ENCODE peak calls at places on chromosome 10, in nine cellular contexts. S, J, V, R, W, T, K, L and D are unnamed samples.

GRCh38 chr10:87973635-87974034 is 110.2 kb downstream of the PTEN start:
- DNase-seq in S (no peak), J (peak), V (no peak), R (no peak), W (no peak), T (no peak), K (no peak), L (no peak), D (no peak)

GRCh38 chr10:44682516-44682915 is 228.6 kb upstream of the TMEM72 start:
- DNase-seq in S (no peak), J (peak), V (no peak), R (no peak), W (no peak), T (no peak), K (no peak), L (no peak), D (no peak)

GRCh38 chr10:94677691-94678090 is 5.8 kb upstream of the CYP2C18 start:
- DNase-seq in S (no peak), J (peak), V (no peak), R (no peak), W (peak), T (peak), K (peak), L (no peak), D (no peak)

GRCh38 chr10:132458595-132459251 is 61.7 kb downstream of the PWWP2B start:
- DNase-seq in S (no peak), J (peak), V (peak), R (peak), W (no peak), T (peak), K (peak), L (peak), D (peak)

GRCh38 chr10:1434202-1434601 is 303.1 kb downstream of the ADARB2 start:
- DNase-seq in S (no peak), J (no peak), V (no peak), R (no peak), W (no peak), T (no peak), K (no peak), L (no peak), D (no peak)

GRCh38 chr10:24873281-24873683 is 79.1 kb downstream of the PRTFDC1 start:
- DNase-seq in S (no peak), J (peak), V (peak), R (no peak), W (peak), T (no peak), K (no peak), L (no peak), D (no peak)

GRCh38 chr10:69060127-69060798 is 27.6 kb upstream of the SRGN start:
- DNase-seq in S (no peak), J (no peak), V (no peak), R (no peak), W (no peak), T (no peak), K (no peak), L (no peak), D (no peak)

GRCh38 chr10:79280956-79281355 is 66.3 kb upstream of the PPIF start:
- DNase-seq in S (no peak), J (no peak), V (no peak), R (no peak), W (no peak), T (no peak), K (no peak), L (no peak), D (no peak)

GRCh38 chr10:44860811-44861751 is 50.1 kb upstream of the TMEM72 start:
- DNase-seq in S (no peak), J (peak), V (no peak), R (no peak), W (peak), T (peak), K (no peak), L (no peak), D (no peak)

GRCh38 chr10:31816318-31816717 is 112.3 kb downstream of the ARHGAP12 start:
- DNase-seq in S (no peak), J (peak), V (no peak), R (no peak), W (no peak), T (no peak), K (no peak), L (no peak), D (no peak)

GRCh38 chr10:73439605-73440298 is 6.4 kb upstream of the MSS51 start:
- DNase-seq in S (no peak), J (peak), V (no peak), R (no peak), W (no peak), T (no peak), K (no peak), L (no peak), D (no peak)

GRCh38 chr10:75926763-75927162 is 495.3 kb downstream of the LRMDA start:
- DNase-seq in S (no peak), J (no peak), V (peak), R (no peak), W (no peak), T (peak), K (no peak), L (no peak), D (no peak)

GRCh38 chr10:75919913-75920312 is 488.5 kb downstream of the LRMDA start:
- DNase-seq in S (no peak), J (no peak), V (no peak), R (no peak), W (no peak), T (no peak), K (no peak), L (no peak), D (no peak)

GRCh38 chr10:75925999-75926398 is 494.6 kb downstream of the LRMDA start:
- DNase-seq in S (no peak), J (no peak), V (no peak), R (no peak), W (no peak), T (no peak), K (no peak), L (no peak), D (no peak)

GRCh38 chr10:75924309-75924920 is 493.0 kb downstream of the LRMDA start:
- DNase-seq in S (no peak), J (no peak), V (no peak), R (no peak), W (no peak), T (no peak), K (no peak), L (no peak), D (no peak)

DNA sequence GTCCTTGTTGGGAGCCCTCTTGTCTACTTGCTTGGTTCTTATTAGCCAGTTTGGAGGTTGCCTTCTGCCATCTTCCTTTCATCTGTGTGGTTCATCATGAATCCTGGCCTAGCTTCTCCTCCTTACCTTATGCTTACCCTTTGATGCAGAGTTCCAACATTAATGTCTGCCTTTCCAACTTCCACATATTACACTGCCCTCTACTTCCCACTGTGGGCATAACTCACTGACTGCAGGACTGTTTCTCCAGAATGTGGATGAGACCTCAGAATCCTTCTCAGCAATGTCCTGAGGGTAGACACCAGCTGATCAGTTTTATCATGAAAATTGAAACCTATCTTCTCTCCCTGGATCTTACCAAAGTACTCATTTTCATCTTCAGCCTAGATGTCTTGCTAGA is 491.0 kb downstream of the LRMDA start:
- DNase-seq in S (no peak), J (peak), V (no peak), R (no peak), W (no peak), T (no peak), K (no peak), L (no peak), D (no peak)
- TF ChIP-seq CTCF in S (no peak), J (peak), V (peak), R (no peak), W (no peak), T (no peak), K (no peak), L (no peak), D (no peak)

GRCh38 chr10:46273506-46274477 is 13.0 kb upstream of the ANTXRL start:
- DNase-seq in S (no peak), J (no peak), V (peak), R (no peak), W (no peak), T (peak), K (no peak), L (peak), D (peak)
- TF ChIP-seq CTCF in S (no peak), J (peak), V (no peak), R (no peak), W (no peak), T (no peak), K (no peak), L (no peak), D (peak)

DNA sequence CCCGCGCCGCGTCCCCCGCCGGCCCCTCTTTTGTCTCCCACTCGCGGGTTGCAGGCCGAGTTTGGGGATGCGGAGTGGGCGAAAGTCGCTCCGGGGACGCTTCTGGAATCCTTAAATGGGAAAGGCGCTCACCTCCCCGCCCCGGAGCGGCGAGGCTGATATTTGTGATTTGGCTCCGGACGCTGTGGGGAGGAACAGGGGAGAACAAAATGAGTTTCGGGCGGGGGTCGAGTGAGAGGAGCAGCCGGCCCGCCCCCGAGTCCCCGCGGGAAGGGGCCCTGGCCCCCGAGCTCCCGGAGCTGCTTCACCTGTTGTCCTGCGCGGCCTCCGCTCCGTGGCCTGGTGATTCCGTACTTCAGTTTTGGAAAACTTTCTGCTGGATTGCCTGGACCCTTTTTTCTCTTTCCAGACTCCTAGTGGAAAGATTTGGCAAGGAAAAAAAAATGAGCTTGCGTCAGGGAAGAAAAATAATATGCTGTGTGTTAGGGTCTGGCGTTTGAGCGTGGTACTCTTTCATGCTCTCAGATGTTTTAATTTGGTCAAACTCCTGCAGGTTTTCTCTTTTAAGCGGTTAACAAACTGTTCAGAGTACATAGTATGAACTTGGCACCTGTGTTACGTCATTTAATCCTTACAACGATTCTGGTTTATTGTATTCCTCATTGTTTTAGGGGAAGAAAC is 831 bp downstream of the BMPR1A start:
- DNase-seq in S (peak), J (peak), V (peak), R (no peak), W (peak), T (peak), K (peak), L (peak), D (peak)
- TF ChIP-seq CTCF in S (peak), J (peak), V (no peak), R (no peak), W (no peak), T (no peak), K (no peak), L (peak), D (peak)

GRCh38 chr10:13924020-13924725 is 337.4 kb downstream of the PRPF18 start:
- DNase-seq in S (no peak), J (peak), V (no peak), R (no peak), W (no peak), T (no peak), K (no peak), L (no peak), D (no peak)

GRCh38 chr10:13925924-13926435 is 339.2 kb downstream of the PRPF18 start:
- DNase-seq in S (no peak), J (no peak), V (no peak), R (no peak), W (no peak), T (no peak), K (no peak), L (no peak), D (no peak)

GRCh38 chr10:13928362-13928921 is 341.7 kb downstream of the PRPF18 start:
- DNase-seq in S (no peak), J (no peak), V (no peak), R (no peak), W (no peak), T (no peak), K (no peak), L (no peak), D (no peak)

DNA sequence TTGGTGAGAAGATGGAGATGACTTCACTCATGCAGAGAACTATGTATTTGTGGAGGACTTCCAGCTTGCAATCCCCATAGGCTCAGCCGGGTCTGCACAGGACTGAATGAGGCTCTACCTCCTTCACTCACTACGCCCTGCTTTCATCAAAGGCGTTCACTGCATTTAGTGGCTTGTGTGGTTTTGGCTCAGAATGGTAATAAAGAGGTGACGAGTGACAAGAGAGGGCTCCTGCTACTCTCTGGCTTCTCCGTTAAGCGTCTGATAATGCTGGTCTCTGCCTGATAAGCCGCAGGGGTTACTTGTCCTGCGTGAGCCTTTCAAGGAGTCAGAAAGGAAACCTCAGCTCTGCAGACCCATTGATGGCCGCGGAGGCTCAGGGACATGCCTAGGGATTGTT is 343.4 kb downstream of the PRPF18 start:
- DNase-seq in S (no peak), J (no peak), V (no peak), R (no peak), W (no peak), T (no peak), K (no peak), L (no peak), D (no peak)
- TF ChIP-seq CTCF in S (no peak), J (no peak), V (no peak), R (no peak), W (no peak), T (no peak), K (no peak), L (no peak), D (no peak)

GRCh38 chr10:8315619-8316021 is 261.1 kb downstream of the GATA3 start:
- DNase-seq in S (no peak), J (no peak), V (no peak), R (no peak), W (no peak), T (no peak), K (no peak), L (no peak), D (no peak)
- TF ChIP-seq CTCF in S (no peak), J (no peak), V (no peak), R (no peak), W (no peak), T (no peak), K (no peak), L (no peak), D (no peak)